ENCODE peak calls at places on chromosomes 11 and 22, in seven cellular contexts. N, D, O, R, B, V and M are unnamed samples.

GRCh38 chr11:33375688-33376311 is 118.6 kb downstream of the HIPK3 start:
- DNase-seq in N (no peak), D (no peak), O (peak; percentile 34), R (peak; percentile 46), B (no peak), V (peak; percentile 80), M (peak; percentile 71)

GRCh38 chr22:46881373-46882118 is 119.1 kb downstream of the TBC1D22A start:
- DNase-seq in N (no peak), D (no peak), O (peak; percentile 49), R (peak; percentile 16), B (peak; percentile 55), V (no peak), M (peak; percentile 62)

GRCh38 chr11:69002101-69002742 is 10.8 kb downstream of the MRGPRF start:
- DNase-seq in N (no peak), D (no peak), O (no peak), R (no peak), B (no peak), V (no peak), M (peak; percentile 43)

GRCh38 chr11:854601-855342 is 12.1 kb downstream of the TSPAN4 start:
- DNase-seq in N (no peak), D (no peak), O (no peak), R (no peak), B (no peak), V (no peak), M (no peak)

GRCh38 chr11:92893276-92893675 is 76.2 kb upstream of the MTNR1B start:
- DNase-seq in N (no peak), D (no peak), O (no peak), R (peak; percentile 42), B (no peak), V (no peak), M (peak; percentile 5)

GRCh38 chr11:124194696-124195418 is 11.7 kb downstream of the OR10D3 start:
- DNase-seq in N (no peak), D (no peak), O (peak; percentile 79), R (peak; percentile 28), B (no peak), V (peak; percentile 56), M (peak; percentile 66)

GRCh38 chr11:14318581-14318981 is 40.4 kb downstream of the RRAS2 start:
- DNase-seq in N (no peak), D (no peak), O (peak; percentile 64), R (peak; percentile 55), B (no peak), V (no peak), M (peak; percentile 47)

GRCh38 chr11:32432565-32433248 is 2.6 kb downstream of the WT1 start:
- DNase-seq in N (no peak), D (no peak), O (no peak), R (no peak), B (no peak), V (no peak), M (no peak)

GRCh38 chr11:20707876-20708275 is 38.5 kb downstream of the NELL1 start:
- DNase-seq in N (no peak), D (no peak), O (no peak), R (no peak), B (no peak), V (no peak), M (no peak)

GRCh38 chr11:120457996-120458395 is 53.6 kb upstream of the GRIK4 start:
- DNase-seq in N (no peak), D (no peak), O (no peak), R (no peak), B (no peak), V (no peak), M (peak; percentile 15)

GRCh38 chr11:73173755-73174494 is 31.8 kb upstream of the FCHSD2 start:
- DNase-seq in N (peak; percentile 60), D (peak; percentile 85), O (no peak), R (no peak), B (peak; percentile 82), V (no peak), M (no peak)

GRCh38 chr11:78339483-78339882 is 78.1 kb downstream of the GAB2 start:
- DNase-seq in N (no peak), D (no peak), O (no peak), R (no peak), B (no peak), V (no peak), M (no peak)

GRCh38 chr22:46929046-46929688 is 166.7 kb downstream of the TBC1D22A start:
- DNase-seq in N (no peak), D (no peak), O (no peak), R (peak; percentile 29), B (no peak), V (no peak), M (no peak)

GRCh38 chr22:44453441-44454112 is 44.5 kb downstream of the RTL6 start:
- DNase-seq in N (no peak), D (no peak), O (no peak), R (no peak), B (no peak), V (no peak), M (no peak)

GRCh38 chr11:113779496-113779895 is at the start of gene CLDN25:
- DNase-seq in N (no peak), D (no peak), O (no peak), R (no peak), B (no peak), V (no peak), M (no peak)

GRCh38 chr22:24305260-24305692 is 34.6 kb downstream of the SPECC1L start:
- DNase-seq in N (no peak), D (no peak), O (peak; percentile 62), R (peak; percentile 76), B (no peak), V (no peak), M (peak; percentile 53)

GRCh38 chr22:47292546-47293320 is 530.3 kb downstream of the TBC1D22A start:
- DNase-seq in N (no peak), D (no peak), O (no peak), R (no peak), B (no peak), V (no peak), M (no peak)

GRCh38 chr11:62601114-62601363 is 626 bp downstream of the MTA2 start:
- DNase-seq in N (peak; percentile 64), D (no peak), O (peak; percentile 35), R (no peak), B (peak; percentile 69), V (peak; percentile 43), M (peak; percentile 55)

GRCh38 chr11:1437500-1437899 is 47.8 kb downstream of the BRSK2 start:
- DNase-seq in N (no peak), D (no peak), O (no peak), R (peak; percentile 60), B (peak; percentile 69), V (no peak), M (peak; percentile 60)

GRCh38 chr11:71129624-71130023 is 122.8 kb downstream of the SHANK2 start:
- DNase-seq in N (no peak), D (no peak), O (no peak), R (peak; percentile 27), B (no peak), V (no peak), M (peak; percentile 38)

GRCh38 chr11:104033561-104033960 is 2.9 kb upstream of the DDI1 start:
- DNase-seq in N (no peak), D (no peak), O (no peak), R (no peak), B (no peak), V (no peak), M (no peak)

GRCh38 chr11:130798280-130798679 is 118.0 kb downstream of the SNX19 start:
- DNase-seq in N (no peak), D (no peak), O (peak; percentile 99), R (peak; percentile 99), B (no peak), V (no peak), M (peak; percentile 97)

GRCh38 chr22:29383740-29384139 is 4.6 kb downstream of the AP1B1 start:
- DNase-seq in N (no peak), D (no peak), O (no peak), R (no peak), B (no peak), V (no peak), M (no peak)

GRCh38 chr11:9826390-9826789 is 162.5 kb downstream of the SWAP70 start:
- DNase-seq in N (no peak), D (no peak), O (no peak), R (no peak), B (no peak), V (no peak), M (no peak)

GRCh38 chr11:90722552-90723190 is 499.8 kb upstream of the CHORDC1 start:
- DNase-seq in N (no peak), D (no peak), O (no peak), R (no peak), B (no peak), V (no peak), M (no peak)

GRCh38 chr11:113778111-113778910 is 1.3 kb upstream of the CLDN25 start:
- DNase-seq in N (peak; percentile 21), D (no peak), O (peak; percentile 84), R (peak; percentile 56), B (no peak), V (no peak), M (peak; percentile 83)

DNA sequence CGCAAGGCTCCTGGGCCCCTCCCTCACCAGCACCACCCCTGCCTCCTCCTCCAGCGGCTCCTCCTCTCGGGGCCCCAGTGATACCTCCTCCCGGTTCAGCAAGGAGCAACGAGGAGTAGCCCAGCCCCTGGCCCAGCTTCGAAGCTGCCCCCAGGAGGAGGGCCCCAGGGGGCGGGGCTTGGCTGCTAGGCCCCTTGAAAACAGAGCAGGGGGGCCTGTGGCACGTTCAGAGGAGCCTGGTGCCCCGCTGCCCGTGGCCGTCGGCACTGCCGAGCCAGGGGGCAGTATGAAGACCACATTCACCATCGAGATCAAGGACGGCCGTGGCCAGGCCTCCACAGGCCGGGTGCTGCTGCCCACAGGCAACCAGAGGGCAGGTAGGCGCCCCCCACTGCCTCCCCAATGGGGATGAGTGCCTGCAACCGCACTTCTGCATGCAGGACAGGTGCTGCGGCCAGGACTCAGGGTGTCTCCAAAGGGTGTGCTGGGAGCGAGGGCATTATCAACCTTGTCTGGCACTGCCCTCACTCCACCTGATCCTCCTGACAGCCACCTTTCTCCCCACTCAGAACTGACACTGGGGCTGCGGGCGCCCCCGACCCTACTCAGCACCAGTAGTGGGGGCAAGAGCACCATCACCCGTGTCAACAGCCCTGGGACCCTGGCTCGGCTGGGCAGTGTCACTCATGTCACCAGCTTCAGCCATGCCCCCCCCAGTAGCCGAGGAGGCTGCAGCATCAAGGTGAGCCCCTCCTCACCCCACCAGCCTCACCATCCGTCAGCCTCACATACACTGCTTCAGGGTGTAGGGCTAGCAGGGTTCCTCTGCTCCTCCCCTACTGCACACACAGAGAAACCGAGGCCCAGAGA is 10.2 kb downstream of the SMTN start:
- DNase-seq in N (no peak), D (peak; percentile 70), O (no peak), R (no peak), B (peak; percentile 20), V (no peak), M (no peak)
- H3K4me1 ChIP-seq in N (peaks cover 31% of the 10 kb centered on the region), D (peaks cover 83% of the 10 kb centered on the region), O (peaks cover 3% of the 10 kb centered on the region), R (no peaks in the 10 kb centered on the region), B (peaks cover 20% of the 10 kb centered on the region), V (peaks cover 14% of the 10 kb centered on the region), M (peaks cover 4% of the 10 kb centered on the region)

GRCh38 chr22:49807129-49807528 is 20.5 kb downstream of the BRD1 start:
- DNase-seq in N (no peak), D (no peak), O (no peak), R (no peak), B (no peak), V (no peak), M (no peak)
- H3K4me1 ChIP-seq in N (peaks cover 52% of the 10 kb centered on the region), D (peaks cover 27% of the 10 kb centered on the region), O (no peaks in the 10 kb centered on the region), R (no peaks in the 10 kb centered on the region), B (peaks cover 31% of the 10 kb centered on the region), V (no peaks in the 10 kb centered on the region), M (no peaks in the 10 kb centered on the region)

GRCh38 chr11:60858731-60859464 is 3.1 kb upstream of the PTGDR2 start:
- DNase-seq in N (no peak), D (no peak), O (no peak), R (no peak), B (no peak), V (peak; percentile 36), M (no peak)
- H3K4me1 ChIP-seq in N (no peaks in the 10 kb centered on the region), D (peaks cover 3% of the 10 kb centered on the region), O (peaks cover 8% of the 10 kb centered on the region), R (no peaks in the 10 kb centered on the region), B (no peaks in the 10 kb centered on the region), V (peaks cover 10% of the 10 kb centered on the region), M (no peaks in the 10 kb centered on the region)

GRCh38 chr11:117220999-117221774 is 10.7 kb downstream of the PCSK7 start:
- DNase-seq in N (no peak), D (no peak), O (no peak), R (no peak), B (peak; percentile 40), V (no peak), M (no peak)
- H3K4me1 ChIP-seq in N (peaks cover 48% of the 10 kb centered on the region), D (peaks cover 67% of the 10 kb centered on the region), O (peaks cover 14% of the 10 kb centered on the region), R (peaks cover 38% of the 10 kb centered on the region), B (peaks cover 37% of the 10 kb centered on the region), V (no peaks in the 10 kb centered on the region), M (peaks cover 6% of the 10 kb centered on the region)